ENCODE peak calls at places on chromosomes 3 and 15, in eight cellular contexts. Y is DND-41, S is cardiac fibroblast, U is A549, X is BE2C, W is ovary, H is GM23338, F is H1. B is an unnamed sample.

GRCh38 chr3:183260167-183260904 is 7.3 kb downstream of the B3GNT5 start:
- DNase-seq in U (no peak), F (no peak), S (peak; percentile 69), X (no peak), Y (no peak), H (no peak), W (no peak), B (no peak)

GRCh38 chr3:20930034-20930433 is 744.0 kb upstream of the SGO1 start:
- DNase-seq in W (no peak), X (no peak), U (no peak), H (peak; percentile 64), Y (no peak), S (peak; percentile 13), F (no peak), B (peak; percentile 2)

GRCh38 chr3:113890256-113890900 is 51.8 kb downstream of the GRAMD1C start:
- DNase-seq in W (no peak), H (peak; percentile 49), S (no peak), U (peak; percentile 30), F (no peak), X (peak; percentile 14), Y (no peak), B (no peak)

GRCh38 chr3:34035775-34036174 is 237.3 kb downstream of the PDCD6IP start:
- DNase-seq in W (no peak), H (no peak), Y (no peak), F (no peak), U (no peak), S (no peak), X (no peak), B (no peak)

GRCh38 chr3:134576426-134576825 is 74.4 kb downstream of the KY start:
- DNase-seq in Y (no peak), X (no peak), S (no peak), H (no peak), W (no peak), U (no peak), F (no peak), B (no peak)

GRCh38 chr15:45720183-45720582 is 85.4 kb downstream of the SQOR start:
- DNase-seq in U (no peak), H (no peak), F (no peak), W (no peak), Y (no peak), S (no peak), X (no peak), B (no peak)

GRCh38 chr15:88849376-88850122 is 45.8 kb downstream of the HAPLN3 start:
- DNase-seq in X (no peak), Y (no peak), U (no peak), F (no peak), W (no peak), S (no peak), H (no peak), B (no peak)

GRCh38 chr3:112814256-112814655 is 32.4 kb downstream of the CD200R1L start:
- DNase-seq in X (no peak), F (no peak), U (peak; percentile 82), Y (no peak), W (no peak), S (peak; percentile 93), H (peak; percentile 57), B (no peak)

GRCh38 chr15:50890751-50891150 is 17.7 kb upstream of the AP4E1 start:
- DNase-seq in H (no peak), X (no peak), W (no peak), Y (no peak), S (no peak), U (peak; percentile 23), F (no peak), B (no peak)

DNA sequence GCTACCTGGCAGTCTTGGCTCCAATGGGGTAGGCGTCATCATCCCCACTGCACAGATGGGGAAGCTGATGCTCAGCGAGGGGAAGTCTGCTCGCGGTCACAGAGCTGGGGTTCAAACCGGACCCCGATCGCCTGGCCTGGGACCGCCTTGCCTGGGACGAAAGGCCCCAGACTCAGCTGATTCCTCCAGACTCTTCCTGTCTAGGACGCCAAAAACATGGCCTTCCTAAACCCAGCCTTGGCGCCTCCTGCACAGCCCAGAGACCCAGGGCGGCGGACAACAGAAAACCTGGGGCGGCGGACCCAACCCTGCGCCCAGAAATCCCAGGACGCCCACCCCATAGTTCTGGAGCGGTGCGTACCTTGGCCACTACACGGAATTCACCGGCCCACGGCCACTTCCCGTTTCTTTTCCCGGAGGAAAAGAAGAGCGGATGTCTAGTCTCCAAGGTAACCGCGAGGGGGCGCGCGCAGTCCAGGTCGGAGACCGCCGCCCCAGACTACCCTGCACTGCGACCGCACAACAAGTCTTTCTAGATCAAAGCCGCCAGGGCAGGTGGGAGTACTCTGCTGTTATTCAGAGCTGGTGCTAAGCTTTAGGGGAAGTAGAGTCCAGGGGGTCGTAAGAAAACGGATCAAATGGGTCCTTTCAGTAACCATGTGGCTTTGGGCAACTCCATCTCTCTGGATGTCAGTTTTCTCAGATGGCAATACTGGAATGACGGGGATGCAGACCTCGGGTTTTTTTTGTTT is 4.9 kb upstream of the IL17RD start:
- DNase-seq in U (peak; percentile 70), H (peak; percentile 92), Y (peak; percentile 75), F (peak; percentile 65), X (peak; percentile 77), W (peak; percentile 87), S (peak; percentile 77), B (peak; percentile 42)
- TF ChIP-seq CTCF in U (peak; percentile 76), H (peak; percentile 89), Y (peak; percentile 77), F (peak; percentile 79), X (peak; percentile 68), W (peak; percentile 75), S (peak; percentile 75), B (peak; percentile 85)

GRCh38 chr15:31975446-31976229 is 54.7 kb upstream of the CHRNA7 start:
- DNase-seq in Y (no peak), U (peak; percentile 40), F (no peak), H (peak; percentile 38), W (no peak), X (peak; percentile 65), S (no peak), B (peak; percentile 90)

GRCh38 chr15:31974154-31974794 is 56.0 kb upstream of the CHRNA7 start:
- DNase-seq in W (no peak), U (no peak), Y (no peak), X (no peak), F (no peak), S (no peak), H (peak; percentile 30), B (no peak)

GRCh38 chr15:31977138-31977537 is 53.2 kb upstream of the CHRNA7 start:
- DNase-seq in F (no peak), U (no peak), W (no peak), X (no peak), Y (no peak), S (no peak), H (no peak), B (no peak)

GRCh38 chr15:31973197-31973596 is 57.1 kb upstream of the CHRNA7 start:
- DNase-seq in Y (no peak), U (no peak), F (no peak), S (no peak), H (no peak), X (no peak), W (no peak), B (no peak)

GRCh38 chr15:31974855-31975421 is 55.4 kb upstream of the CHRNA7 start:
- DNase-seq in W (no peak), H (peak; percentile 92), S (peak; percentile 18), F (no peak), X (peak; percentile 76), Y (peak; percentile 30), U (peak; percentile 47), B (no peak)
- H3K4me3 ChIP-seq in W (no peak overlapping the region), H (peak overlapping the region; percentile 46), S (peak overlapping the region; percentile 21), F (peak overlapping the region; percentile 47), X (peak overlapping the region; percentile 66), Y (no peak overlapping the region), U (peak overlapping the region; percentile 42), B (peak overlapping the region; percentile 22)

DNA sequence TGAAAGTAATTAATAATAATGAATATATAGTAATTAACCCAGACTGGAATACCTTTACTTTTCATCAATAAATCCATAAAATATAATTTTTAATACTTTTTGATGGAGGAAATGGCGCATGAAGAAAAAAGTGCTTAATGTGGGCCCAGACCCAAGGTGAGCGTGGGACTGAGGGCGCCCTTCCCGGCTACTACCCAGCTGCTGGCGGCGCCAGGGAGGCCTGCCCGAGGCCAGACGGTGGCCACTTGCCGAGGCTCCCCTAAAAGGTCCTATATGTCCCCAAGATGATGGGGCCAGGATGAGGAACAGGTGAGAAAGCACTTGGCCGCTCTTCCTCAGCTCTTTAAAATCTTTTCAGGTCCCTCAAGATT is 29.1 kb downstream of the CCNL1 start:
- DNase-seq in S (no peak), X (no peak), W (no peak), H (peak; percentile 53), Y (no peak), F (no peak), U (no peak), B (no peak)
- TF ChIP-seq CTCF in S (no peak), X (no peak), W (no peak), H (no peak), Y (no peak), F (no peak), U (no peak), B (no peak)

GRCh38 chr3:12002912-12003311 is 1.3 kb upstream of the SYN2 start:
- DNase-seq in Y (no peak), H (no peak), S (no peak), W (no peak), F (no peak), U (no peak), X (no peak), B (no peak)

GRCh38 chr3:12005951-12006625 is 1.9 kb downstream of the SYN2 start:
- DNase-seq in F (no peak), S (no peak), W (no peak), Y (no peak), X (no peak), H (peak; percentile 29), U (no peak), B (no peak)

DNA sequence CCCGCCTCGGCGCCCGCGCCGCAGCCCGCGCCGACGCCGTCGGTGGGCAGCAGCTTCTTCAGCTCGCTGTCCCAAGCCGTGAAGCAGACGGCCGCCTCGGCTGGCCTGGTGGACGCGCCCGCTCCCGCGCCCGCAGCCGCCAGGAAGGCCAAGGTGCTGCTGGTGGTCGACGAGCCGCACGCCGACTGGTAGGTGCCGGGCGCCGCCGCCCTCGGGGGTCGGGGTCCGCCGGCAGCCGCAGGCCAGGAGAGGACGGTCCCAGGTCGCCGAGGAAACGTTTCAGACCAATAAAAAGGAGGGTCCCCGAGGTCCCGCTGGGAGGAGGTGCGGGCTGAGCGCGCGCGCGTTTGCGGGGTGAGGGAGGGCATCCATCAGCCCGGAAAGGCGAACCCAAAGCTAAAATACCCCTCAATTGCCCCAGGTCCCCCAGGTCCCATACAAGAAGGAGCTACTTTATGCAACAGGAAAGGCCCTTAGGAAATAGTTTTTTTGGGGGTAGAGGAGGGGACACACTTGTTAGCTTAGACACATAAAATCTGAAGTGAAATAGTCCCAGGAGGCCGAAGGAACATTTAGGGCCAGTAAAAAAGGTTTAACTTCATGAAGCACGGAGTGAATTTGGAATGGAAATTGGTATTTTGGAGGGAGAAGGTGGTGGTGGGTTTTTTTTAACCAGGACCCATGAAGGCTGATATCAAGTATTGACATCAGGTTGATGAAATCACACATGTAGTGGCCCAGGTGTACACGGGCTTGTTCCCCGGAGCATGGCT is 739 bp downstream of the SYN2 start:
- DNase-seq in S (no peak), W (peak; percentile 34), U (no peak), Y (no peak), F (no peak), X (peak; percentile 40), H (peak; percentile 54), B (no peak)
- H3K4me3 ChIP-seq in S (no peak overlapping the region), W (peak overlapping the region; percentile 29), U (no peak overlapping the region), Y (no peak overlapping the region), F (peak overlapping the region; percentile 85), X (peak overlapping the region; percentile 67), H (peak overlapping the region; percentile 65), B (no peak overlapping the region)

GRCh38 chr3:51269466-51269865 is 115.6 kb upstream of the MANF start:
- DNase-seq in Y (no peak), S (peak; percentile 10), H (no peak), X (no peak), U (peak; percentile 8), W (no peak), F (no peak), B (no peak)
- TF ChIP-seq CTCF in Y (peak; percentile 13), S (peak; percentile 15), H (peak; percentile 8), X (no peak), U (no peak), W (no peak), F (no peak), B (peak; percentile 35)